ENCODE peak calls at places on chromosomes 1 and 21, in eight cellular contexts. S, B, D, I, Z, Y, V and W are unnamed samples.

GRCh38 chr1:59516881-59517280 is 220.0 kb downstream of the FGGY start:
- DNase-seq in S (no peak), B (no peak), D (no peak), I (no peak), Z (no peak), Y (no peak), V (no peak), W (no peak)

GRCh38 chr1:230359992-230360391 is 66.1 kb downstream of the PGBD5 start:
- DNase-seq in S (no peak), B (peak; percentile 43), D (peak; percentile 44), I (no peak), Z (peak; percentile 55), Y (no peak), V (no peak), W (no peak)

GRCh38 chr1:119794230-119794629 is 17.0 kb downstream of the REG4 start:
- DNase-seq in S (no peak), B (no peak), D (no peak), I (no peak), Z (no peak), Y (no peak), V (no peak), W (no peak)

GRCh38 chr1:167800241-167800640 is 78.5 kb downstream of the MPZL1 start:
- DNase-seq in S (no peak), B (no peak), D (no peak), I (no peak), Z (no peak), Y (no peak), V (no peak), W (no peak)

GRCh38 chr1:162062542-162063015 is 6.9 kb upstream of the NOS1AP start:
- DNase-seq in S (no peak), B (peak; percentile 52), D (no peak), I (no peak), Z (no peak), Y (no peak), V (peak; percentile 14), W (no peak)

GRCh38 chr1:2585318-2586092 is 1.1 kb upstream of the PRXL2B start:
- DNase-seq in S (peak; percentile 39), B (no peak), D (peak; percentile 55), I (peak; percentile 76), Z (peak; percentile 59), Y (peak; percentile 70), V (peak; percentile 75), W (peak; percentile 42)

GRCh38 chr1:155974208-155975165 is 3.9 kb downstream of the ARHGEF2 start:
- DNase-seq in S (no peak), B (no peak), D (no peak), I (no peak), Z (no peak), Y (no peak), V (peak; percentile 23), W (peak; percentile 87)

GRCh38 chr1:231729541-231729940 is 103.0 kb downstream of the DISC1 start:
- DNase-seq in S (no peak), B (no peak), D (no peak), I (no peak), Z (no peak), Y (no peak), V (no peak), W (no peak)

GRCh38 chr1:55817027-55817426 is 601.9 kb upstream of the USP24 start:
- DNase-seq in S (no peak), B (no peak), D (no peak), I (no peak), Z (no peak), Y (no peak), V (no peak), W (peak; percentile 41)

GRCh38 chr21:38263493-38263892 is 6.7 kb downstream of the KCNJ15 start:
- DNase-seq in S (no peak), B (no peak), D (peak; percentile 18), I (no peak), Z (peak; percentile 83), Y (no peak), V (no peak), W (no peak)

GRCh38 chr1:22826630-22827580 is 116.3 kb downstream of the EPHB2 start:
- DNase-seq in S (no peak), B (no peak), D (no peak), I (no peak), Z (peak; percentile 63), Y (no peak), V (peak; percentile 20), W (no peak)

GRCh38 chr1:220880726-220881506 is 1.7 kb downstream of the HLX start:
- DNase-seq in S (no peak), B (no peak), D (no peak), I (peak; percentile 28), Z (no peak), Y (no peak), V (no peak), W (no peak)

GRCh38 chr1:38815903-38816627 is 43.5 kb downstream of the RRAGC start:
- DNase-seq in S (no peak), B (no peak), D (no peak), I (peak; percentile 15), Z (no peak), Y (no peak), V (peak; percentile 81), W (no peak)

GRCh38 chr1:4687943-4688342 is 33.5 kb downstream of the AJAP1 start:
- DNase-seq in S (no peak), B (no peak), D (no peak), I (no peak), Z (no peak), Y (no peak), V (no peak), W (no peak)

GRCh38 chr1:53172751-53173498 is 23.7 kb upstream of the CPT2 start:
- DNase-seq in S (no peak), B (no peak), D (peak; percentile 59), I (no peak), Z (peak; percentile 74), Y (no peak), V (peak; percentile 18), W (peak; percentile 48)

GRCh38 chr1:90405726-90406125 is 311.4 kb downstream of the BARHL2 start:
- DNase-seq in S (no peak), B (no peak), D (no peak), I (no peak), Z (no peak), Y (no peak), V (no peak), W (no peak)

GRCh38 chr1:159719990-159720389 is 5.6 kb upstream of the CRP start:
- DNase-seq in S (no peak), B (no peak), D (no peak), I (no peak), Z (no peak), Y (no peak), V (no peak), W (no peak)

GRCh38 chr21:39384674-39385298 is 35.9 kb upstream of the HMGN1 start:
- DNase-seq in S (no peak), B (no peak), D (peak; percentile 80), I (no peak), Z (peak; percentile 70), Y (no peak), V (no peak), W (no peak)

GRCh38 chr21:35159881-35160280 is 110.8 kb upstream of the RUNX1 start:
- DNase-seq in S (no peak), B (peak; percentile 20), D (peak; percentile 92), I (no peak), Z (peak; percentile 69), Y (no peak), V (no peak), W (no peak)

GRCh38 chr1:32892368-32893197 is 6.3 kb downstream of the HPCA start:
- DNase-seq in S (no peak), B (no peak), D (no peak), I (peak; percentile 66), Z (peak; percentile 32), Y (peak; percentile 25), V (peak; percentile 74), W (peak; percentile 61)

GRCh38 chr1:171742577-171742922 is 685 bp upstream of the VAMP4 start:
- DNase-seq in S (no peak), B (no peak), D (no peak), I (peak; percentile 27), Z (no peak), Y (peak; percentile 23), V (peak; percentile 74), W (peak; percentile 55)

GRCh38 chr1:92065042-92065441 is 10.2 kb downstream of the SETSIP start:
- DNase-seq in S (no peak), B (no peak), D (no peak), I (no peak), Z (no peak), Y (no peak), V (no peak), W (no peak)

GRCh38 chr1:43881415-43881814 is 52.2 kb upstream of the ARTN start:
- DNase-seq in S (no peak), B (peak; percentile 7), D (no peak), I (no peak), Z (no peak), Y (no peak), V (no peak), W (no peak)

GRCh38 chr1:27348861-27349783 is 7.3 kb downstream of the SYTL1 start:
- DNase-seq in S (no peak), B (no peak), D (no peak), I (peak; percentile 49), Z (peak; percentile 81), Y (no peak), V (peak; percentile 83), W (peak; percentile 76)

GRCh38 chr1:27349784-27350672 is 8.2 kb downstream of the SYTL1 start:
- DNase-seq in S (no peak), B (no peak), D (no peak), I (peak; percentile 22), Z (peak; percentile 59), Y (no peak), V (peak; percentile 83), W (peak; percentile 76)

GRCh38 chr1:50266509-50266908 is 156.7 kb downstream of the DMRTA2 start:
- DNase-seq in S (no peak), B (no peak), D (no peak), I (peak; percentile 16), Z (no peak), Y (no peak), V (no peak), W (no peak)

GRCh38 chr1:25505706-25506385 is 37.6 kb upstream of the LDLRAP1 start:
- DNase-seq in S (no peak), B (no peak), D (no peak), I (no peak), Z (no peak), Y (no peak), V (no peak), W (no peak)

GRCh38 chr1:99348375-99349132 is 84.3 kb downstream of the PLPPR4 start:
- DNase-seq in S (no peak), B (no peak), D (no peak), I (no peak), Z (no peak), Y (no peak), V (no peak), W (no peak)

GRCh38 chr1:162144268-162144667 is 74.8 kb downstream of the NOS1AP start:
- DNase-seq in S (no peak), B (no peak), D (no peak), I (no peak), Z (no peak), Y (no peak), V (no peak), W (no peak)